ENCODE peak calls at places on chromosomes 2 and 18, in four cellular contexts. C, G, D and X are unnamed samples.

GRCh38 chr2:157460384-157460837 is 16.5 kb upstream of the CYTIP start:
- DNase-seq in C (no peak), G (no peak), D (no peak), X (no peak)

GRCh38 chr18:33578371-33579146 is 540 bp downstream of the ASXL3 start:
- DNase-seq in C (no peak), G (no peak), D (no peak), X (no peak)

GRCh38 chr18:51361130-51361860 is 163.8 kb upstream of the MEX3C start:
- DNase-seq in C (no peak), G (peak), D (no peak), X (no peak)

GRCh38 chr2:217510790-217511291 is 492.0 kb downstream of the TNS1 start:
- DNase-seq in C (peak), G (peak), D (peak), X (peak)

GRCh38 chr18:5890606-5891360 is 4.5 kb downstream of the TMEM200C start:
- DNase-seq in C (no peak), G (no peak), D (no peak), X (no peak)

GRCh38 chr2:68040078-68040477 is 22.7 kb downstream of the C1D start:
- DNase-seq in C (no peak), G (no peak), D (no peak), X (no peak)

GRCh38 chr2:239544141-239544800 is 143.5 kb upstream of the HDAC4 start:
- DNase-seq in C (no peak), G (no peak), D (no peak), X (no peak)

GRCh38 chr18:50410894-50411293 is 36.0 kb downstream of the SKA1 start:
- DNase-seq in C (no peak), G (no peak), D (no peak), X (no peak)

GRCh38 chr2:158025263-158025996 is 76.2 kb upstream of the UPP2 start:
- DNase-seq in C (no peak), G (no peak), D (no peak), X (no peak)

GRCh38 chr2:202780514-202781021 is 91.0 kb downstream of the ICA1L start:
- DNase-seq in C (peak), G (peak), D (no peak), X (peak)

GRCh38 chr2:85242321-85242720 is 85.5 kb downstream of the TGOLN2 start:
- DNase-seq in C (no peak), G (no peak), D (no peak), X (no peak)

GRCh38 chr2:183665403-183665802 is 541.2 kb downstream of the NUP35 start:
- DNase-seq in C (no peak), G (no peak), D (no peak), X (no peak)

GRCh38 chr18:28013064-28013463 is 163.9 kb downstream of the CDH2 start:
- DNase-seq in C (no peak), G (no peak), D (no peak), X (no peak)

GRCh38 chr2:203891474-203891873 is 23.9 kb downstream of the CTLA4 start:
- DNase-seq in C (no peak), G (no peak), D (no peak), X (no peak)

GRCh38 chr2:64819774-64820688 is 166.3 kb upstream of the SERTAD2 start:
- DNase-seq in C (no peak), G (peak), D (no peak), X (no peak)

GRCh38 chr2:200239216-200239615 is 67.3 kb upstream of the SPATS2L start:
- DNase-seq in C (no peak), G (no peak), D (no peak), X (no peak)

GRCh38 chr2:220510668-220511067 is 883.2 kb downstream of the SLC4A3 start:
- DNase-seq in C (no peak), G (no peak), D (no peak), X (no peak)

GRCh38 chr2:159084395-159085370 is 116.2 kb downstream of the TANC1 start:
- DNase-seq in C (no peak), G (no peak), D (no peak), X (no peak)

GRCh38 chr2:162318280-162319222 is at the start of gene IFIH1:
- DNase-seq in C (peak), G (peak), D (peak), X (peak)

GRCh38 chr2:55026202-55026601 is 24.0 kb downstream of the RTN4 start:
- DNase-seq in C (no peak), G (no peak), D (no peak), X (no peak)

GRCh38 chr2:222884114-222884764 is 23.4 kb downstream of the ACSL3 start:
- DNase-seq in C (no peak), G (no peak), D (no peak), X (no peak)

GRCh38 chr2:99096728-99097127 is 44.8 kb upstream of the C2orf15 start:
- DNase-seq in C (no peak), G (no peak), D (no peak), X (no peak)

GRCh38 chr18:74803769-74804168 is 206.1 kb downstream of the ZNF407 start:
- DNase-seq in C (no peak), G (no peak), D (no peak), X (no peak)

GRCh38 chr2:118387509-118387908 is 299.2 kb downstream of the INSIG2 start:
- DNase-seq in C (no peak), G (no peak), D (no peak), X (peak)

GRCh38 chr2:226758886-226759660 is 40.5 kb downstream of the IRS1 start:
- DNase-seq in C (peak), G (no peak), D (no peak), X (no peak)

GRCh38 chr2:61318553-61318952 is 152.3 kb downstream of the USP34 start:
- DNase-seq in C (no peak), G (no peak), D (no peak), X (no peak)

GRCh38 chr18:76988827-76989646 is 143.5 kb downstream of the MBP start:
- DNase-seq in C (no peak), G (no peak), D (no peak), X (no peak)

GRCh38 chr2:203772766-203773165 is 66.3 kb downstream of the CD28 start:
- DNase-seq in C (no peak), G (no peak), D (no peak), X (no peak)

GRCh38 chr2:108363900-108364225 is 13.9 kb upstream of the SULT1C4 start:
- DNase-seq in C (no peak), G (no peak), D (no peak), X (no peak)

GRCh38 chr2:119864318-119864717 is 104.6 kb downstream of the PTPN4 start:
- DNase-seq in C (no peak), G (no peak), D (no peak), X (no peak)

GRCh38 chr2:183126635-183127034 is 2.4 kb downstream of the NUP35 start:
- DNase-seq in C (no peak), G (no peak), D (no peak), X (no peak)

GRCh38 chr2:241008711-241009121 is 10.3 kb downstream of the SNED1 start:
- DNase-seq in C (no peak), G (no peak), D (no peak), X (no peak)

GRCh38 chr2:62032096-62032495 is 126.6 kb downstream of the COMMD1 start:
- DNase-seq in C (no peak), G (no peak), D (no peak), X (no peak)

GRCh38 chr2:145265244-145265643 is 745.3 kb upstream of the ZEB2 start:
- DNase-seq in C (no peak), G (no peak), D (no peak), X (no peak)

GRCh38 chr18:55287146-55287806 is 300.7 kb downstream of the TCF4 start:
- DNase-seq in C (no peak), G (no peak), D (no peak), X (no peak)
- H3K4me3 ChIP-seq in C (no peak), G (no peak), D (no peak), X (no peak)

GRCh38 chr2:100818606-100819364 is 1.2 kb upstream of the NPAS2 start:
- DNase-seq in C (peak), G (no peak), D (no peak), X (no peak)
- TF ChIP-seq EZH2 in C (no peak), G (no peak), D (no peak), X (no peak)

DNA sequence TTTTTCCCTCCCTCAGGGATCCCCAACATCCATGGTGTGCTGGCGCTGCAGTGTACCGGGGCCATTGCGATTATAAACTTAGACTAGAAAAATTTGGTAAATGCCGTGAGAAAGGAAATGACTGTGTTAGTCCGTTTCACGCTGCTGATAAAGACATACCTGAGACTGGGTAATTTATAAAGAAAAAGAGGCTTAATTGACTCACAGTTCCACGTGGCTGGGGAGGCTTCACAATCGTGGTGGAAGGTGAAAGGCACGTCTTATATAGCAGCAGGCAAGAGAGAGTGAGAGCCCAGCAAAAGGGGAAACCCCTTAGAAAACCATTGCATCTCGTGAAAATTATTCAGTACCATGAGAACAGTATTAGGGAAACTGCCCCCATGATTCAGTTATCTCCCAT is 44.3 kb downstream of the NTSR2 start:
- DNase-seq in C (no peak), G (no peak), D (no peak), X (no peak)
- TF ChIP-seq CTCF in C (no peak), G (no peak), D (no peak), X (no peak)

GRCh38 chr18:8365006-8365405 is 244.2 kb upstream of the RAB12 start:
- DNase-seq in C (no peak), G (no peak), D (no peak), X (no peak)

GRCh38 chr18:8367217-8367988 is 241.8 kb upstream of the RAB12 start:
- DNase-seq in C (peak), G (no peak), D (peak), X (no peak)

GRCh38 chr18:8366070-8366469 is 243.2 kb upstream of the RAB12 start:
- DNase-seq in C (no peak), G (no peak), D (no peak), X (no peak)

GRCh38 chr18:8365528-8365927 is 243.7 kb upstream of the RAB12 start:
- DNase-seq in C (no peak), G (no peak), D (no peak), X (no peak)

DNA sequence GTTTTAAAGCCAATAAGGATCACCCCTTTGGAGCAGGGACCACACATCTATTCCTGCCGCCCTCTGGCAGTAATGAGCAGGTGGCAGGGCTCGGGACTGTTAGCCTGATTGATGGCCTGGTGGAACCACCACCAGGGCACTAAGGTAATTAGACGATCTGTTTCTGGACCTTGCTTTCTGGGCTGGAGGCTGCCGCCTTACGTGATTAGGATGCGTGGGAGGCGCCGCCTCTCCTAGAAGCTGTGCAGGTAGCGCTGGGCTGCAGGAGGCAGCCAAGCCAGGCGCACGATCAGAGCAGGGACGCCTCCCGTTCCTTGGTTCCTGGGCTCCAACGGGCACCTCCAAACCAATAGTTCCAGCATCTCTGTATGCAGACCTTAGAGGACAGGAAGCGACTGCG is 242.6 kb upstream of the RAB12 start:
- DNase-seq in C (no peak), G (no peak), D (no peak), X (no peak)
- H3K4me3 ChIP-seq in C (no peak), G (no peak), D (no peak), X (no peak)

GRCh38 chr2:219058541-219059374 is 2.0 kb downstream of the IHH start:
- DNase-seq in C (no peak), G (no peak), D (peak), X (no peak)
- TF ChIP-seq EZH2 in C (no peak), G (no peak), D (no peak), X (peak)